ENCODE peak calls at places on chromosome 13, in nine cellular contexts. One of them, this sample, is unnamed.

GRCh38 chr13:32060319-32060924 is 28.8 kb downstream of the FRY start:
- DNase-seq in fibroblast of pulmonary artery: no peak
- DNase-seq in substantia nigra: no peak
- DNase-seq in A549: no peak
- DNase-seq in activated gamma-delta T cell treated with Interleukin-2 at 50 U/mL for 16 hours: no peak
- DNase-seq in omental fat pad: no peak
- DNase-seq in stimulated activated CD8-positive, alpha-beta memory T cell treated with anti-CD3 and anti-CD28 coated beads, Interleukin-4, amount 100 ng/mL, for 4 hours: no peak
- DNase-seq in Calu3: no peak
- DNase-seq in nephron progenitor cell: peak; percentile 12
- DNase-seq in this sample: no peak

GRCh38 chr13:44331912-44332840 is 41.4 kb upstream of the SERP2 start:
- DNase-seq in fibroblast of pulmonary artery: peak; percentile 93
- DNase-seq in substantia nigra: peak; percentile 18
- DNase-seq in A549: no peak
- DNase-seq in activated gamma-delta T cell treated with Interleukin-2 at 50 U/mL for 16 hours: no peak
- DNase-seq in omental fat pad: peak; percentile 44
- DNase-seq in stimulated activated CD8-positive, alpha-beta memory T cell treated with anti-CD3 and anti-CD28 coated beads, Interleukin-4, amount 100 ng/mL, for 4 hours: no peak
- DNase-seq in Calu3: no peak
- DNase-seq in nephron progenitor cell: no peak
- DNase-seq in this sample: peak; percentile 56

GRCh38 chr13:113152894-113153809 is 5.3 kb upstream of the PROZ start:
- DNase-seq in fibroblast of pulmonary artery: peak; percentile 17
- DNase-seq in substantia nigra: no peak
- DNase-seq in A549: no peak
- DNase-seq in activated gamma-delta T cell treated with Interleukin-2 at 50 U/mL for 16 hours: no peak
- DNase-seq in omental fat pad: no peak
- DNase-seq in stimulated activated CD8-positive, alpha-beta memory T cell treated with anti-CD3 and anti-CD28 coated beads, Interleukin-4, amount 100 ng/mL, for 4 hours: no peak
- DNase-seq in Calu3: peak; percentile 2
- DNase-seq in nephron progenitor cell: peak; percentile 48
- DNase-seq in this sample: peak; percentile 71

GRCh38 chr13:82905071-82905470 is 977.2 kb downstream of the SLITRK1 start:
- DNase-seq in fibroblast of pulmonary artery: no peak
- DNase-seq in substantia nigra: no peak
- DNase-seq in A549: no peak
- DNase-seq in activated gamma-delta T cell treated with Interleukin-2 at 50 U/mL for 16 hours: no peak
- DNase-seq in omental fat pad: no peak
- DNase-seq in stimulated activated CD8-positive, alpha-beta memory T cell treated with anti-CD3 and anti-CD28 coated beads, Interleukin-4, amount 100 ng/mL, for 4 hours: no peak
- DNase-seq in Calu3: no peak
- DNase-seq in nephron progenitor cell: no peak
- DNase-seq in this sample: no peak

GRCh38 chr13:32001392-32001768 is 30.2 kb upstream of the FRY start:
- DNase-seq in fibroblast of pulmonary artery: peak; percentile 70
- DNase-seq in substantia nigra: no peak
- DNase-seq in A549: peak; percentile 40
- DNase-seq in activated gamma-delta T cell treated with Interleukin-2 at 50 U/mL for 16 hours: no peak
- DNase-seq in omental fat pad: no peak
- DNase-seq in stimulated activated CD8-positive, alpha-beta memory T cell treated with anti-CD3 and anti-CD28 coated beads, Interleukin-4, amount 100 ng/mL, for 4 hours: no peak
- DNase-seq in Calu3: peak; percentile 21
- DNase-seq in nephron progenitor cell: no peak
- DNase-seq in this sample: peak; percentile 50

GRCh38 chr13:53013113-53013512 is 15.5 kb upstream of the OLFM4 start:
- DNase-seq in fibroblast of pulmonary artery: no peak
- DNase-seq in substantia nigra: no peak
- DNase-seq in A549: no peak
- DNase-seq in activated gamma-delta T cell treated with Interleukin-2 at 50 U/mL for 16 hours: no peak
- DNase-seq in omental fat pad: no peak
- DNase-seq in stimulated activated CD8-positive, alpha-beta memory T cell treated with anti-CD3 and anti-CD28 coated beads, Interleukin-4, amount 100 ng/mL, for 4 hours: no peak
- DNase-seq in Calu3: no peak
- DNase-seq in nephron progenitor cell: no peak
- DNase-seq in this sample: no peak

GRCh38 chr13:112532837-112533745 is 54.9 kb downstream of the TUBGCP3 start:
- DNase-seq in fibroblast of pulmonary artery: no peak
- DNase-seq in substantia nigra: no peak
- DNase-seq in A549: no peak
- DNase-seq in activated gamma-delta T cell treated with Interleukin-2 at 50 U/mL for 16 hours: no peak
- DNase-seq in omental fat pad: no peak
- DNase-seq in stimulated activated CD8-positive, alpha-beta memory T cell treated with anti-CD3 and anti-CD28 coated beads, Interleukin-4, amount 100 ng/mL, for 4 hours: no peak
- DNase-seq in Calu3: no peak
- DNase-seq in nephron progenitor cell: no peak
- DNase-seq in this sample: no peak

GRCh38 chr13:74046461-74046860 is 87.7 kb downstream of the KLF12 start:
- DNase-seq in fibroblast of pulmonary artery: no peak
- DNase-seq in substantia nigra: no peak
- DNase-seq in A549: no peak
- DNase-seq in activated gamma-delta T cell treated with Interleukin-2 at 50 U/mL for 16 hours: no peak
- DNase-seq in omental fat pad: no peak
- DNase-seq in stimulated activated CD8-positive, alpha-beta memory T cell treated with anti-CD3 and anti-CD28 coated beads, Interleukin-4, amount 100 ng/mL, for 4 hours: no peak
- DNase-seq in Calu3: no peak
- DNase-seq in nephron progenitor cell: no peak
- DNase-seq in this sample: no peak

GRCh38 chr13:109369357-109370052 is 416.9 kb downstream of the IRS2 start:
- DNase-seq in fibroblast of pulmonary artery: no peak
- DNase-seq in substantia nigra: peak; percentile 60
- DNase-seq in A549: no peak
- DNase-seq in activated gamma-delta T cell treated with Interleukin-2 at 50 U/mL for 16 hours: no peak
- DNase-seq in omental fat pad: no peak
- DNase-seq in stimulated activated CD8-positive, alpha-beta memory T cell treated with anti-CD3 and anti-CD28 coated beads, Interleukin-4, amount 100 ng/mL, for 4 hours: no peak
- DNase-seq in Calu3: no peak
- DNase-seq in nephron progenitor cell: no peak
- DNase-seq in this sample: no peak

This sample was measured in hepatocyte.